ENCODE peak calls at places on chromosome 2, in seven cellular contexts. G is pancreas, I is left lung, K is Panc1, Z is HepG2, Q is heart right ventricle, A is right lobe of liver. W is an unnamed sample. For H3K4me1, the result is how much of the 10 kb centered on the place peaks cover.

GRCh38 chr2:191845876-191846786 is 757 bp downstream of the CAVIN2 start:
- DNase-seq in G (no peak), Z (peak), A (no peak), I (peak), Q (peak), K (no peak), W (no peak)

GRCh38 chr2:44759823-44760222 is 181.7 kb upstream of the SIX3 start:
- DNase-seq in G (no peak), K (no peak), Q (no peak), A (no peak), Z (peak), I (no peak), W (no peak)

GRCh38 chr2:128237081-128237534 is 81.6 kb downstream of the HS6ST1 start:
- DNase-seq in Q (peak), K (no peak), G (no peak), A (no peak), Z (no peak), I (no peak), W (no peak)

GRCh38 chr2:3001595-3002184 is 375.9 kb downstream of the EIPR1 start:
- DNase-seq in Z (no peak), Q (no peak), A (no peak), K (peak), I (no peak), G (peak), W (no peak)

GRCh38 chr2:23663730-23664005 is 263.3 kb downstream of the ATAD2B start:
- DNase-seq in Q (no peak), G (no peak), A (no peak), I (no peak), K (no peak), Z (no peak), W (no peak)

GRCh38 chr2:233974530-233975071 is 57.4 kb downstream of the TRPM8 start:
- DNase-seq in K (peak), G (peak), Z (peak), I (no peak), A (peak), Q (peak), W (no peak)

GRCh38 chr2:68693947-68694346 is 40.7 kb upstream of the ARHGAP25 start:
- DNase-seq in Z (no peak), Q (no peak), I (no peak), A (no peak), K (no peak), G (no peak), W (no peak)

GRCh38 chr2:32697156-32697555 is 69.3 kb downstream of the TTC27 start:
- DNase-seq in Z (no peak), K (no peak), G (no peak), Q (no peak), I (no peak), A (no peak), W (no peak)

GRCh38 chr2:236366406-236366805 is 102.2 kb upstream of the ASB18 start:
- DNase-seq in G (no peak), I (no peak), Z (no peak), K (no peak), Q (no peak), A (no peak), W (peak)

GRCh38 chr2:109371481-109372170 is 242.1 kb downstream of the SEPTIN10 start:
- DNase-seq in G (no peak), Z (no peak), A (peak), I (peak), K (no peak), Q (no peak), W (no peak)

GRCh38 chr2:11213975-11214374 is 58.7 kb downstream of the SLC66A3 start:
- DNase-seq in A (no peak), Z (no peak), I (no peak), G (no peak), Q (no peak), K (no peak), W (no peak)

GRCh38 chr2:152506843-152507242 is 171.9 kb downstream of the FMNL2 start:
- DNase-seq in Q (no peak), Z (no peak), A (no peak), K (peak), G (no peak), I (no peak), W (no peak)

GRCh38 chr2:213065583-213066444 is 85.6 kb downstream of the IKZF2 start:
- DNase-seq in Z (no peak), I (no peak), Q (peak), A (peak), G (peak), K (no peak), W (no peak)

GRCh38 chr2:169928463-169928864 is 101.2 kb downstream of the UBR3 start:
- DNase-seq in A (no peak), G (no peak), Q (peak), I (no peak), Z (peak), K (peak), W (no peak)

GRCh38 chr2:96828436-96828835 is 12.4 kb downstream of the CNNM3 start:
- DNase-seq in I (no peak), Z (no peak), Q (no peak), A (no peak), G (no peak), K (no peak), W (no peak)

GRCh38 chr2:207621640-207622039 is 3.6 kb downstream of the METTL21A start:
- DNase-seq in Z (no peak), I (no peak), G (no peak), K (no peak), A (no peak), Q (no peak), W (no peak)

GRCh38 chr2:128241896-128242295 is 76.8 kb downstream of the HS6ST1 start:
- DNase-seq in A (no peak), Z (no peak), G (no peak), Q (no peak), I (no peak), K (no peak), W (no peak)

GRCh38 chr2:187429989-187430388 is 18.1 kb downstream of the CALCRL start:
- DNase-seq in Z (no peak), G (no peak), A (no peak), Q (no peak), I (no peak), K (no peak), W (no peak)

GRCh38 chr2:234978466-234979203 is 26.8 kb downstream of the SH3BP4 start:
- DNase-seq in G (peak), A (no peak), Q (no peak), K (no peak), Z (peak), I (no peak), W (no peak)

GRCh38 chr2:146652311-146652710 is 1192.5 kb upstream of the ACVR2A start:
- DNase-seq in Q (no peak), I (no peak), Z (no peak), K (no peak), G (no peak), A (no peak), W (no peak)

GRCh38 chr2:238096311-238097011 is 3.7 kb upstream of the ESPNL start:
- DNase-seq in G (peak), Z (no peak), I (peak), Q (no peak), A (peak), K (no peak), W (no peak)

GRCh38 chr2:202376460-202377307 is 557 bp downstream of the BMPR2 start:
- DNase-seq in Q (peak), G (peak), I (peak), K (no peak), Z (no peak), A (peak), W (no peak)

GRCh38 chr2:59032469-59032868 is 791.3 kb upstream of the FANCL start:
- DNase-seq in G (no peak), K (no peak), A (no peak), I (no peak), Q (no peak), Z (no peak), W (no peak)

DNA sequence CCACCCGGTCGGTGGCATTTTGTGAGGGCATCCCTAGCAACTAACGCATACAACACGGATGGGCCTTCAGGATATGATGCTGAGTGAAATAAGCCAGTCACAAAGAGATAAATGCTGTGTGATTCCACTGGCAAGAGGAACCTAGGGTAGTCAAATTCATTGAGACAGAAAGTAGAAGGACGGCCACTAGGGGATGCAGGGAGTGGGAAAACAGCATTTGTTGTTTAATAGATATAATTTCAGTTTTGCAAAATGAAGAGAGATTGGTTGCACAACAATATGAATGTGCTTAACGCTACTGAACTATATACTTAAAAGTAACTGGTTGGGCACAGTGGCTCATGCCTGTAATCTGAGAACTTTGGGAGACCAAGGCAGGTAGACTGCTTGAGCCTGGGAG is 112.9 kb downstream of the AFF3 start:
- DNase-seq in Q (no peak), Z (no peak), I (no peak), G (no peak), K (no peak), A (no peak), W (no peak)
- TF ChIP-seq CTCF in Q (no peak), Z (no peak), I (no peak), G (no peak), K (peak), A (no peak), W (no peak)

DNA sequence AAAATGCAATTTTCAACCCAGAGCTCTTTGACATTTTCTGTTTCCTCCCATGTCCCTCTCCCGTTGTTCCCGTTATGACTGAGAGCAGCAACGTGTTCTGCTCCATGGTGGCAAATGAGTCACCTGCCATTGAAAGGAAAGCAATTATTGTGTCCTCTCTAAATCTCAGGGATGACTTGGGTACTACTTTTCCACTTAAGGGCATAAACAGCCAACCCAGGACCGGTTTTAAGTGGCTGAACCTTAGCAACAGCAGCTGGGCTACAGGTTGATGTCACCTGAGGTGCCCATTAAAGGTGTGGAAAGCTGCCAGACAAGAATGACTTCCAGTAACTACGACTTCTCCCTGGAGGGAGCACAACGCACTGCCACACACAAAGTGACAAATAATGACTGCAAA is 236.8 kb downstream of the NCKAP5 start:
- DNase-seq in Z (no peak), K (no peak), G (no peak), I (no peak), Q (no peak), A (no peak), W (no peak)
- H3K4me1 ChIP-seq in Z (under half), K (under half), G (under half), I (under half), Q (under half), A (under half), W (under half)

GRCh38 chr2:57093020-57093419 is 909.2 kb downstream of the CCDC85A start:
- DNase-seq in Z (no peak), G (no peak), A (no peak), I (no peak), K (no peak), Q (no peak), W (no peak)
- TF ChIP-seq CTCF in Z (no peak), G (no peak), A (no peak), I (no peak), K (no peak), Q (no peak), W (no peak)

GRCh38 chr2:160376576-160376975 is 117.0 kb downstream of the RBMS1 start:
- DNase-seq in G (no peak), Q (no peak), K (no peak), I (no peak), A (no peak), Z (no peak), W (no peak)
- H3K4me1 ChIP-seq in G (under half), Q (under half), K (under half), I (half or more), A (under half), Z (under half), W (half or more)

GRCh38 chr2:39241588-39241987 is 2.2 kb downstream of the CDKL4 start:
- DNase-seq in K (no peak), Z (no peak), I (no peak), Q (no peak), G (no peak), A (no peak), W (no peak)
- TF ChIP-seq CTCF in K (no peak), Z (no peak), I (no peak), Q (no peak), G (no peak), A (no peak), W (no peak)